ENCODE peak calls at places on chromosomes 13 and 19, in seven cellular contexts. One of them, this sample, is unnamed.

GRCh38 chr13:98570929-98571372 is 6.0 kb downstream of the STK24 start:
- DNase-seq in ACHN: peak; percentile 81
- DNase-seq in iPS-NIHi11: no peak
- DNase-seq in RWPE1: peak; percentile 68
- DNase-seq in NCI-H2029: peak; percentile 9
- DNase-seq in mucosa of descending colon: peak; percentile 61
- DNase-seq in Calu3: peak; percentile 18
- DNase-seq in this sample: no peak

GRCh38 chr19:11268783-11269267 is 6.5 kb upstream of the DOCK6 start:
- DNase-seq in ACHN: no peak
- DNase-seq in iPS-NIHi11: no peak
- DNase-seq in RWPE1: peak; percentile 62
- DNase-seq in NCI-H2029: no peak
- DNase-seq in mucosa of descending colon: peak; percentile 42
- DNase-seq in Calu3: no peak
- DNase-seq in this sample: no peak

GRCh38 chr19:16266586-16266942 is 58.1 kb upstream of the KLF2 start:
- DNase-seq in ACHN: no peak
- DNase-seq in iPS-NIHi11: no peak
- DNase-seq in RWPE1: no peak
- DNase-seq in NCI-H2029: no peak
- DNase-seq in mucosa of descending colon: no peak
- DNase-seq in Calu3: no peak
- DNase-seq in this sample: no peak

GRCh38 chr19:16457195-16457953 is 14.4 kb downstream of the EPS15L1 start:
- DNase-seq in ACHN: peak; percentile 93
- DNase-seq in iPS-NIHi11: peak; percentile 49
- DNase-seq in RWPE1: no peak
- DNase-seq in NCI-H2029: peak; percentile 76
- DNase-seq in mucosa of descending colon: no peak
- DNase-seq in Calu3: no peak
- DNase-seq in this sample: peak; percentile 39

GRCh38 chr13:74444161-74444571 is 310.0 kb upstream of the KLF12 start:
- DNase-seq in ACHN: no peak
- DNase-seq in iPS-NIHi11: no peak
- DNase-seq in RWPE1: peak; percentile 52
- DNase-seq in NCI-H2029: no peak
- DNase-seq in mucosa of descending colon: no peak
- DNase-seq in Calu3: no peak
- DNase-seq in this sample: no peak

GRCh38 chr19:23823952-23824389 is 65.3 kb upstream of the ZNF681 start:
- DNase-seq in ACHN: peak; percentile 4
- DNase-seq in iPS-NIHi11: peak; percentile 37
- DNase-seq in RWPE1: no peak
- DNase-seq in NCI-H2029: peak; percentile 61
- DNase-seq in mucosa of descending colon: peak; percentile 36
- DNase-seq in Calu3: no peak
- DNase-seq in this sample: no peak

GRCh38 chr19:48632692-48633147 is 4.5 kb downstream of the DBP start:
- DNase-seq in ACHN: no peak
- DNase-seq in iPS-NIHi11: no peak
- DNase-seq in RWPE1: no peak
- DNase-seq in NCI-H2029: no peak
- DNase-seq in mucosa of descending colon: no peak
- DNase-seq in Calu3: no peak
- DNase-seq in this sample: no peak

GRCh38 chr13:83121904-83122303 is 760.4 kb downstream of the SLITRK1 start:
- DNase-seq in ACHN: no peak
- DNase-seq in iPS-NIHi11: no peak
- DNase-seq in RWPE1: no peak
- DNase-seq in NCI-H2029: no peak
- DNase-seq in mucosa of descending colon: no peak
- DNase-seq in Calu3: no peak
- DNase-seq in this sample: no peak

GRCh38 chr19:57559008-57559403 is 657 bp downstream of the ZNF550 start:
- DNase-seq in ACHN: no peak
- DNase-seq in iPS-NIHi11: peak; percentile 71
- DNase-seq in RWPE1: peak; percentile 51
- DNase-seq in NCI-H2029: no peak
- DNase-seq in mucosa of descending colon: peak; percentile 13
- DNase-seq in Calu3: peak; percentile 45
- DNase-seq in this sample: no peak

This sample was measured in substantia nigra.